ENCODE peak calls at places on chromosomes 7 and 10, in ten cellular contexts. X is nucleus accumbens, K is fibroblast of the aortic adventitia, B is pancreas, U is H1, A is ureter, L is heart left ventricle, Q is cerebellar cortex, D is LoVo, Y is NCI-H446 treated with DMSO at 0.1 percent for 48 hours. J is an unnamed sample.

GRCh38 chr7:28038175-28038855 is 142.3 kb downstream of the JAZF1 start:
- DNase-seq in X (no peak), K (peak), B (no peak), U (no peak), A (no peak), L (no peak), Q (no peak), D (no peak), Y (no peak), J (no peak)

GRCh38 chr7:2029936-2030335 is 202.8 kb downstream of the MAD1L1 start:
- DNase-seq in X (no peak), K (no peak), B (peak), U (no peak), A (no peak), L (no peak), Q (peak), D (no peak), Y (no peak), J (peak)

GRCh38 chr7:139821349-139822115 is 7.5 kb upstream of the TBXAS1 start:
- DNase-seq in X (no peak), K (no peak), B (no peak), U (no peak), A (no peak), L (no peak), Q (no peak), D (no peak), Y (no peak), J (no peak)

GRCh38 chr10:131233611-131234258 is 77.8 kb downstream of the TCERG1L start:
- DNase-seq in X (no peak), K (no peak), B (no peak), U (no peak), A (no peak), L (no peak), Q (no peak), D (no peak), Y (no peak), J (peak)

GRCh38 chr7:11593322-11593721 is 238.7 kb downstream of the THSD7A start:
- DNase-seq in X (no peak), K (no peak), B (no peak), U (no peak), A (no peak), L (no peak), Q (no peak), D (no peak), Y (no peak), J (no peak)

GRCh38 chr7:2602736-2603387 is 28.9 kb upstream of the TTYH3 start:
- DNase-seq in X (no peak), K (no peak), B (no peak), U (no peak), A (no peak), L (no peak), Q (no peak), D (no peak), Y (no peak), J (no peak)

GRCh38 chr10:133185421-133185820 is 25.4 kb downstream of the KNDC1 start:
- DNase-seq in X (no peak), K (no peak), B (no peak), U (no peak), A (no peak), L (no peak), Q (no peak), D (no peak), Y (no peak), J (no peak)

GRCh38 chr10:58322072-58322834 is 12.6 kb upstream of the UBE2D1 start:
- DNase-seq in X (no peak), K (no peak), B (no peak), U (no peak), A (no peak), L (no peak), Q (no peak), D (no peak), Y (no peak), J (peak)

GRCh38 chr7:3215624-3216585 is 85.1 kb upstream of the SDK1 start:
- DNase-seq in X (no peak), K (no peak), B (no peak), U (no peak), A (peak), L (no peak), Q (no peak), D (no peak), Y (no peak), J (no peak)

GRCh38 chr7:106947244-106947728 is 82.2 kb downstream of the PIK3CG start:
- DNase-seq in X (no peak), K (peak), B (no peak), U (no peak), A (peak), L (peak), Q (peak), D (peak), Y (peak), J (no peak)

GRCh38 chr7:108488902-108489538 is 32.8 kb upstream of the NRCAM start:
- DNase-seq in X (no peak), K (peak), B (no peak), U (no peak), A (no peak), L (no peak), Q (no peak), D (no peak), Y (no peak), J (no peak)

GRCh38 chr10:84478155-84478554 is 149.8 kb downstream of the CCSER2 start:
- DNase-seq in X (no peak), K (peak), B (no peak), U (no peak), A (no peak), L (no peak), Q (no peak), D (no peak), Y (no peak), J (no peak)

GRCh38 chr10:78972160-78972946 is 96.4 kb upstream of the ZMIZ1 start:
- DNase-seq in X (peak), K (peak), B (peak), U (no peak), A (peak), L (peak), Q (peak), D (no peak), Y (no peak), J (peak)

GRCh38 chr10:46523119-46523880 is 33.2 kb downstream of the GPRIN2 start:
- DNase-seq in X (no peak), K (peak), B (peak), U (no peak), A (peak), L (peak), Q (peak), D (peak), Y (peak), J (peak)

GRCh38 chr10:110353244-110354119 is 48.8 kb upstream of the SMNDC1 start:
- DNase-seq in X (no peak), K (peak), B (no peak), U (no peak), A (no peak), L (no peak), Q (peak), D (peak), Y (no peak), J (no peak)

GRCh38 chr10:27884185-27884630 is 114.7 kb downstream of the ODAD2 start:
- DNase-seq in X (no peak), K (no peak), B (no peak), U (no peak), A (no peak), L (no peak), Q (no peak), D (no peak), Y (no peak), J (no peak)

GRCh38 chr7:43516581-43517342 is 66.1 kb upstream of the STK17A start:
- DNase-seq in X (no peak), K (no peak), B (no peak), U (no peak), A (no peak), L (no peak), Q (no peak), D (no peak), Y (no peak), J (no peak)

GRCh38 chr7:101953248-101953819 is 135.9 kb downstream of the CUX1 start:
- DNase-seq in X (no peak), K (peak), B (no peak), U (no peak), A (no peak), L (peak), Q (peak), D (no peak), Y (no peak), J (peak)

GRCh38 chr7:64651203-64651602 is 14.7 kb upstream of the ZNF107 start:
- DNase-seq in X (no peak), K (no peak), B (no peak), U (no peak), A (no peak), L (no peak), Q (no peak), D (no peak), Y (no peak), J (no peak)

GRCh38 chr10:132488231-132488821 is 49.3 kb upstream of the INPP5A start:
- DNase-seq in X (no peak), K (no peak), B (no peak), U (no peak), A (no peak), L (peak), Q (no peak), D (no peak), Y (no peak), J (peak)

GRCh38 chr7:69739906-69740545 is 141.8 kb downstream of the AUTS2 start:
- DNase-seq in X (no peak), K (peak), B (no peak), U (no peak), A (no peak), L (peak), Q (peak), D (no peak), Y (peak), J (no peak)

GRCh38 chr10:102645388-102645740 is 1.1 kb downstream of the TRIM8 start:
- DNase-seq in X (no peak), K (no peak), B (no peak), U (no peak), A (peak), L (peak), Q (no peak), D (peak), Y (peak), J (peak)

J was measured in left lung.